ENCODE peak calls at places on chromosomes 7 and 10, in nine cellular contexts. L is GM23338, Y is transverse colon, J is stomach, C is spleen, O is prostate gland, K is sigmoid colon, T is upper lobe of left lung, X is Panc1. S is an unnamed sample.

GRCh38 chr10:30169342-30169741 is 110.0 kb upstream of the JCAD start:
- DNase-seq in Y (no peak), J (no peak), C (no peak), O (no peak), L (no peak), X (no peak), K (no peak), T (no peak), S (no peak)

GRCh38 chr7:33262476-33262875 is 133.1 kb downstream of the BBS9 start:
- DNase-seq in T (no peak), K (no peak), X (no peak), O (no peak), C (no peak), Y (no peak), L (peak; percentile 22), J (no peak), S (no peak)

GRCh38 chr7:48040944-48041664 is 5.8 kb downstream of the C7orf57 start:
- DNase-seq in X (no peak), K (no peak), J (no peak), O (no peak), Y (no peak), T (no peak), C (no peak), L (peak; percentile 8), S (no peak)

GRCh38 chr7:102061981-102062390 is 224.7 kb upstream of the SH2B2 start:
- DNase-seq in K (peak; percentile 60), T (peak; percentile 57), O (no peak), X (no peak), L (no peak), C (no peak), Y (no peak), J (no peak), S (no peak)

GRCh38 chr10:62638062-62638477 is 166.4 kb upstream of the ADO start:
- DNase-seq in K (no peak), C (no peak), L (no peak), Y (no peak), J (no peak), X (no peak), T (peak; percentile 56), O (no peak), S (no peak)

GRCh38 chr7:30923774-30924413 is 12.2 kb downstream of the AQP1 start:
- DNase-seq in O (no peak), K (peak; percentile 49), L (no peak), J (peak; percentile 4), X (no peak), Y (peak; percentile 3), C (peak; percentile 71), T (peak; percentile 17), S (peak; percentile 14)

GRCh38 chr10:88080213-88080612 is 216.8 kb downstream of the PTEN start:
- DNase-seq in J (peak; percentile 49), O (peak; percentile 25), X (no peak), Y (no peak), C (no peak), T (peak; percentile 36), K (no peak), L (peak; percentile 16), S (no peak)

GRCh38 chr7:45973725-45974532 is 52.9 kb upstream of the IGFBP3 start:
- DNase-seq in T (no peak), J (no peak), X (no peak), L (no peak), C (no peak), O (no peak), K (no peak), Y (no peak), S (no peak)

GRCh38 chr7:57425969-57426628 is 23.9 kb upstream of the ZNF716 start:
- DNase-seq in K (peak; percentile 63), O (no peak), J (no peak), L (no peak), X (no peak), T (no peak), Y (no peak), C (no peak), S (no peak)

GRCh38 chr10:73589538-73590126 is 1.5 kb downstream of the USP54 start:
- DNase-seq in X (no peak), T (peak; percentile 33), Y (no peak), L (no peak), K (no peak), C (no peak), O (no peak), J (peak; percentile 30), S (no peak)

GRCh38 chr7:34184466-34184865 is 279.1 kb downstream of the BMPER start:
- DNase-seq in L (peak; percentile 41), K (no peak), C (no peak), T (no peak), J (no peak), X (no peak), Y (no peak), O (no peak), S (no peak)

GRCh38 chr10:89481662-89482061 is 53.7 kb downstream of the SLC16A12 start:
- DNase-seq in X (no peak), O (no peak), J (no peak), Y (no peak), T (no peak), C (no peak), L (no peak), K (no peak), S (no peak)

DNA sequence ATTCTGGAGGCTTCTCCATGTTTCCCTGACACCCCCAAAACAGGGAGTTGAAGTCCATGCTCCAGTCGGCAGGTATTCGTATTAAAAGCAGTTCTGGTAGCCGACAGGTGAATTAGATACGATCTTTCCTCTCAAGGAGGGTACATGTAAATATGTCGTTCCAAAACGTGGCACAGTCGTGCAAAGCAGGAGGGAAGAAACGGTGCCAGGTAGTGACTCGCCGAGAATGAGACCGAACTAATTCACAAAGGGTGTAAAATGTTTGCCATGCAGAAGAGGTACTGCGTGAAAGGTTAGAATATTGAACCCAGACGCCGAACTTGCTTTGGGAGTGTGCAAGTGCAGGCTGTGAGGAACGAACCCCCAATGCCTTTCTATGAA is 483 bp downstream of the EDRF1 start:
- DNase-seq in K (no peak), L (no peak), O (no peak), C (no peak), Y (no peak), T (no peak), J (no peak), X (no peak), S (no peak)
- H3K4me1 ChIP-seq in K (peaks cover 18% of the 10 kb centered on the region), L (peaks cover 6% of the 10 kb centered on the region), O (no peaks in the 10 kb centered on the region), C (peaks cover 38% of the 10 kb centered on the region), Y (peaks cover 25% of the 10 kb centered on the region), T (peaks cover 20% of the 10 kb centered on the region), J (peaks cover 25% of the 10 kb centered on the region), X (peaks cover 16% of the 10 kb centered on the region), S (no peaks in the 10 kb centered on the region)

GRCh38 chr7:155941688-155942087 is 129.4 kb upstream of the SHH start:
- DNase-seq in J (no peak), L (no peak), K (peak; percentile 22), C (no peak), T (no peak), O (no peak), Y (no peak), X (no peak), S (no peak)
- TF ChIP-seq POLR2AphosphoS5 in J (no peak), L (no peak), K (no peak), C (no peak), T (no peak), O (no peak), Y (no peak), X (no peak), S (no peak)

GRCh38 chr7:27140108-27140842 is 3.2 kb downstream of the HOXA5 start:
- DNase-seq in J (no peak), X (no peak), C (no peak), O (no peak), T (no peak), L (no peak), Y (peak; percentile 68), K (no peak), S (peak; percentile 10)
- H3K4me1 ChIP-seq in J (peaks cover 31% of the 10 kb centered on the region), X (peaks cover 42% of the 10 kb centered on the region), C (peaks cover 42% of the 10 kb centered on the region), O (no peaks in the 10 kb centered on the region), T (peaks cover 11% of the 10 kb centered on the region), L (peaks cover 31% of the 10 kb centered on the region), Y (peaks cover 64% of the 10 kb centered on the region), K (peaks cover 17% of the 10 kb centered on the region), S (peaks cover 6% of the 10 kb centered on the region)

GRCh38 chr7:28083159-28083997 is 97.2 kb downstream of the JAZF1 start:
- DNase-seq in O (peak; percentile 55), J (no peak), Y (no peak), X (no peak), C (no peak), L (no peak), K (peak; percentile 83), T (peak; percentile 63), S (no peak)
- TF ChIP-seq POLR2AphosphoS5 in O (peak; percentile 79), J (peak; percentile 61), Y (peak; percentile 55), X (no peak), C (no peak), L (no peak), K (peak; percentile 65), T (peak; percentile 91), S (peak; percentile 31)

DNA sequence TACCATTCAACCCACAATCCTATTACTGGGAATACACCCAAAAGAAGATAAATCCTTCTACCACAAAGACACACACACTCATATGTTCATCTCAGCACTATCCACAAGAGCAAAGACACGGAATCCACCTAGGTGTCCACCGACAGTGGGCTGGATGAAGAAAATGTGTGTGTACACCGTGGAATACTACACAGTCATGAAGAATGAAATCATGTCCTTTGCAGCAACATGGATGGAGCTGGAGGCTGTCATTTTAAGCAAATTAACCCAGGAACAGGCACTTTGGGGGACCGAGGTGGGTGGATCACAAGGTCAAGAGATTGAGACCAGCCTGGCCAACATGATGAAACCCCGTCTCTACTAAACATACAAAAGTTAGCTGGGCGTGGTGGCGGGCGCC is 8.3 kb upstream of the FOXL3 start:
- DNase-seq in X (no peak), T (no peak), L (no peak), Y (no peak), J (no peak), O (no peak), K (no peak), C (no peak), S (no peak)
- H3K4me1 ChIP-seq in X (peaks cover 6% of the 10 kb centered on the region), T (no peaks in the 10 kb centered on the region), L (no peaks in the 10 kb centered on the region), Y (peaks cover 22% of the 10 kb centered on the region), J (no peaks in the 10 kb centered on the region), O (no peaks in the 10 kb centered on the region), K (no peaks in the 10 kb centered on the region), C (no peaks in the 10 kb centered on the region), S (no peaks in the 10 kb centered on the region)

GRCh38 chr7:6251653-6252052 is 20.8 kb downstream of the CYTH3 start:
- DNase-seq in J (no peak), K (no peak), C (no peak), Y (no peak), L (no peak), T (no peak), O (no peak), X (no peak), S (no peak)

GRCh38 chr7:6252748-6253147 is 19.7 kb downstream of the CYTH3 start:
- DNase-seq in Y (no peak), O (no peak), C (no peak), K (no peak), J (no peak), X (no peak), T (no peak), L (no peak), S (no peak)

GRCh38 chr7:6250364-6250833 is 22.0 kb downstream of the CYTH3 start:
- DNase-seq in J (no peak), K (no peak), L (no peak), X (no peak), O (no peak), T (no peak), Y (no peak), C (no peak), S (no peak)

GRCh38 chr7:6254891-6255290 is 17.5 kb downstream of the CYTH3 start:
- DNase-seq in O (no peak), Y (no peak), X (no peak), K (no peak), C (no peak), T (no peak), L (no peak), J (no peak), S (no peak)

GRCh38 chr7:6252310-6252709 is 20.1 kb downstream of the CYTH3 start:
- DNase-seq in K (no peak), X (no peak), J (no peak), C (no peak), L (no peak), O (no peak), T (no peak), Y (no peak), S (no peak)
- TF ChIP-seq POLR2AphosphoS5 in K (no peak), X (no peak), J (no peak), C (no peak), L (no peak), O (no peak), T (no peak), Y (no peak), S (no peak)

S was measured in breast epithelium.